ENCODE peak calls at places on chromosomes 2 and 18, in ten cellular contexts. V, B, W, M, D, N, Z, C, E and U are unnamed samples.

GRCh38 chr2:222523783-222524544 is 99.6 kb downstream of the SGPP2 start:
- DNase-seq in N (no peak), B (no peak), D (no peak), E (no peak), V (no peak), C (no peak), W (no peak), Z (no peak), M (no peak), U (no peak)

GRCh38 chr2:70132244-70133126 is 45.2 kb downstream of the PCBP1 start:
- DNase-seq in Z (no peak), B (peak), D (peak), M (no peak), C (peak), N (peak), W (no peak), E (peak), V (peak), U (peak)

GRCh38 chr2:208250401-208250800 is 4.5 kb downstream of the IDH1 start:
- DNase-seq in M (no peak), Z (no peak), B (no peak), W (no peak), D (no peak), E (no peak), C (no peak), V (no peak), N (no peak), U (no peak)

GRCh38 chr2:145091011-145091744 is 571.3 kb upstream of the ZEB2 start:
- DNase-seq in C (no peak), M (no peak), D (no peak), W (no peak), N (no peak), Z (no peak), B (no peak), V (no peak), E (no peak), U (no peak)

GRCh38 chr18:32469190-32469611 is 1.5 kb downstream of the GAREM1 start:
- DNase-seq in W (peak), Z (no peak), D (peak), B (peak), C (peak), V (no peak), N (peak), M (peak), E (peak), U (no peak)

GRCh38 chr2:236240228-236240990 is 23.8 kb downstream of the ASB18 start:
- DNase-seq in V (no peak), B (no peak), E (no peak), Z (no peak), W (peak), C (no peak), M (peak), N (no peak), D (no peak), U (no peak)

GRCh38 chr2:55500025-55500424 is 19.5 kb upstream of the CFAP36 start:
- DNase-seq in N (no peak), M (no peak), V (no peak), B (no peak), C (no peak), D (no peak), Z (no peak), E (no peak), W (no peak), U (no peak)

GRCh38 chr2:2788076-2788475 is 457.0 kb upstream of the MYT1L start:
- DNase-seq in Z (no peak), W (no peak), B (peak), N (no peak), C (no peak), D (no peak), M (peak), V (no peak), E (no peak), U (no peak)

GRCh38 chr18:34457761-34458160 is 233.0 kb upstream of the NOL4 start:
- DNase-seq in C (no peak), V (no peak), N (no peak), W (no peak), B (no peak), M (no peak), D (no peak), E (no peak), Z (no peak), U (no peak)

GRCh38 chr2:101699191-101699938 is 1.9 kb downstream of the MAP4K4 start:
- DNase-seq in D (no peak), W (no peak), B (no peak), M (no peak), N (no peak), E (no peak), V (no peak), C (no peak), Z (no peak), U (no peak)

GRCh38 chr2:74530239-74531161 is 767 bp downstream of the HTRA2 start:
- DNase-seq in C (peak), B (no peak), V (no peak), Z (no peak), N (peak), E (no peak), M (peak), W (no peak), D (no peak), U (no peak)

GRCh38 chr2:145845207-145845894 is 1325.4 kb upstream of the ZEB2 start:
- DNase-seq in V (peak), E (no peak), M (no peak), N (no peak), C (peak), Z (no peak), D (peak), W (no peak), B (peak), U (peak)

GRCh38 chr18:48769006-48769646 is 181.6 kb downstream of the SMAD7 start:
- DNase-seq in D (no peak), N (no peak), M (no peak), Z (no peak), E (no peak), W (no peak), B (no peak), C (no peak), V (no peak), U (no peak)

GRCh38 chr2:84302513-84303412 is 156.3 kb downstream of the SUCLG1 start:
- DNase-seq in B (peak), N (peak), V (no peak), E (no peak), D (no peak), Z (no peak), W (peak), M (peak), C (peak), U (peak)

GRCh38 chr18:26504831-26505230 is 43.5 kb downstream of the KCTD1 start:
- DNase-seq in B (peak), M (no peak), Z (no peak), W (no peak), E (no peak), C (no peak), V (no peak), D (peak), N (no peak), U (no peak)

GRCh38 chr2:239329972-239330572 is 70.7 kb downstream of the HDAC4 start:
- DNase-seq in N (no peak), M (no peak), E (peak), D (no peak), W (no peak), V (no peak), C (no peak), Z (no peak), B (no peak), U (no peak)

GRCh38 chr2:43106767-43107527 is 119.5 kb downstream of the ZFP36L2 start:
- DNase-seq in E (peak), Z (no peak), W (no peak), M (no peak), V (no peak), N (no peak), C (peak), B (no peak), D (no peak), U (no peak)

GRCh38 chr2:36354816-36355156 is 792 bp upstream of the CRIM1 start:
- DNase-seq in N (no peak), W (no peak), Z (no peak), V (no peak), D (no peak), C (no peak), M (no peak), E (no peak), B (no peak), U (no peak)

GRCh38 chr18:62935994-62936393 is 220.7 kb downstream of the PHLPP1 start:
- DNase-seq in N (no peak), D (no peak), Z (no peak), W (no peak), M (no peak), C (peak), V (no peak), B (no peak), E (no peak), U (no peak)

GRCh38 chr2:160666019-160666676 is 172.5 kb upstream of the RBMS1 start:
- DNase-seq in W (peak), N (peak), E (no peak), M (no peak), V (peak), Z (peak), C (peak), B (peak), D (peak), U (no peak)

GRCh38 chr18:47953471-47953931 is 23.0 kb upstream of the SMAD2 start:
- DNase-seq in D (no peak), Z (no peak), W (peak), E (no peak), M (peak), N (peak), B (peak), C (peak), V (no peak), U (no peak)

GRCh38 chr2:120867290-120868231 is 131.9 kb downstream of the GLI2 start:
- DNase-seq in E (peak), C (no peak), D (no peak), Z (no peak), W (peak), M (peak), N (peak), B (no peak), V (no peak), U (no peak)

GRCh38 chr2:105100064-105100840 is 62.4 kb downstream of the MRPS9 start:
- DNase-seq in B (no peak), V (no peak), W (no peak), Z (no peak), C (peak), E (no peak), N (peak), D (no peak), M (no peak), U (no peak)

GRCh38 chr2:11955314-11955713 is 208.9 kb downstream of the LPIN1 start:
- DNase-seq in D (no peak), B (no peak), W (no peak), V (no peak), E (no peak), N (no peak), C (no peak), M (no peak), Z (no peak), U (no peak)

GRCh38 chr18:73564073-73564472 is 583.6 kb downstream of the FBXO15 start:
- DNase-seq in E (no peak), C (no peak), V (no peak), B (no peak), M (no peak), N (no peak), Z (peak), D (no peak), W (peak), U (no peak)

GRCh38 chr18:35311506-35311905 is 21.5 kb upstream of the ZSCAN30 start:
- DNase-seq in E (no peak), W (no peak), M (no peak), Z (no peak), B (no peak), V (no peak), C (no peak), D (no peak), N (no peak), U (no peak)